ENCODE peak calls at places on chromosomes 16 and 17, in five cellular contexts. Q, D, P, Z and Y are unnamed samples.

GRCh38 chr17:5499790-5500189 is 13.4 kb downstream of the MIS12 start:
- DNase-seq in Q (no peak), D (peak), P (peak), Z (no peak), Y (peak)

GRCh38 chr17:75371339-75371738 is 34.1 kb downstream of the GRB2 start:
- DNase-seq in Q (no peak), Z (no peak), P (no peak), D (peak), Y (no peak)

GRCh38 chr17:66950886-66951604 is 13.5 kb upstream of the CACNG4 start:
- DNase-seq in Q (no peak), Z (no peak), D (peak), P (no peak), Y (no peak)

GRCh38 chr16:86608301-86608747 is 30.0 kb downstream of the FOXL1 start:
- DNase-seq in Q (peak), P (peak), Z (no peak), D (no peak), Y (no peak)

GRCh38 chr16:46763147-46763546 is 15.0 kb upstream of the MYLK3 start:
- DNase-seq in Z (no peak), P (no peak), Q (no peak), D (no peak), Y (no peak)

GRCh38 chr17:35257080-35257701 is 14.3 kb downstream of the SLFN5 start:
- DNase-seq in D (no peak), Z (no peak), P (no peak), Q (peak), Y (no peak)

GRCh38 chr16:71258371-71258770 is 27.8 kb upstream of the HYDIN start:
- DNase-seq in D (no peak), Z (no peak), Q (no peak), P (no peak), Y (no peak)

GRCh38 chr16:69150146-69150865 is 17.9 kb downstream of the UTP4 start:
- DNase-seq in D (peak), P (peak), Z (no peak), Q (peak), Y (peak)

GRCh38 chr16:17470871-17471744 is at the start of gene XYLT1:
- DNase-seq in Q (peak), D (peak), Z (no peak), P (no peak), Y (peak)

GRCh38 chr16:30185683-30186421 is 2.5 kb downstream of the CORO1A start:
- DNase-seq in P (no peak), Q (no peak), D (no peak), Z (no peak), Y (no peak)

GRCh38 chr16:90040152-90041023 is 21.1 kb upstream of the DBNDD1 start:
- DNase-seq in P (no peak), Z (no peak), D (no peak), Q (no peak), Y (no peak)

GRCh38 chr16:90032664-90033346 is 13.5 kb upstream of the DBNDD1 start:
- DNase-seq in Z (no peak), D (no peak), Q (peak), P (peak), Y (no peak)

GRCh38 chr16:90034504-90034903 is 15.2 kb upstream of the DBNDD1 start:
- DNase-seq in D (no peak), P (no peak), Z (no peak), Q (no peak), Y (no peak)

GRCh38 chr16:90035902-90036301 is 16.6 kb upstream of the DBNDD1 start:
- DNase-seq in P (no peak), Z (no peak), D (peak), Q (no peak), Y (no peak)

GRCh38 chr16:90037202-90037765 is 18.0 kb upstream of the DBNDD1 start:
- DNase-seq in D (no peak), Z (no peak), Q (no peak), P (no peak), Y (no peak)
- H3K27ac ChIP-seq in D (no peak), Z (no peak), Q (no peak), P (no peak), Y (no peak)

GRCh38 chr16:3058173-3059030 is 7.0 kb upstream of the IL32 start:
- DNase-seq in Q (no peak), P (peak), Z (no peak), D (peak), Y (peak)
- H3K4ac ChIP-seq in Q (peak), P (peak), Z (no peak), D (no peak), Y (no peak)

GRCh38 chr17:56918916-56919315 is 5.1 kb upstream of the TRIM25 start:
- DNase-seq in P (peak), Z (no peak), D (no peak), Q (no peak), Y (no peak)
- H3K27ac ChIP-seq in P (no peak), Z (no peak), D (no peak), Q (no peak), Y (no peak)

GRCh38 chr16:49756971-49757743 is 98.8 kb downstream of the ZNF423 start:
- DNase-seq in Z (no peak), P (peak), Q (no peak), D (peak), Y (no peak)
- H3K4ac ChIP-seq in Z (no peak), P (no peak), Q (no peak), D (no peak), Y (no peak)